ENCODE peak calls at places on chromosomes 5 and 9, in ten cellular contexts. O, C, Z, G, J, K, F, Q, T and X are unnamed samples.
A peak's percentile ranks its signal among the peaks of the same experiment; 100 is the strongest.

GRCh38 chr9:17509698-17510097 is 69.2 kb upstream of the SH3GL2 start:
- DNase-seq in Z (no peak), C (no peak), T (peak; percentile 32), J (no peak), F (no peak), K (no peak), G (no peak), Q (no peak), O (peak; percentile 44), X (no peak)

GRCh38 chr9:2615532-2615931 is 6.1 kb upstream of the VLDLR start:
- DNase-seq in Q (no peak), J (no peak), F (no peak), K (no peak), C (no peak), O (no peak), G (no peak), T (no peak), Z (no peak), X (no peak)

GRCh38 chr9:76374702-76375543 is 19.3 kb downstream of the RFK start:
- DNase-seq in G (peak; percentile 65), K (no peak), J (peak; percentile 64), C (no peak), Q (peak; percentile 81), Z (peak; percentile 35), F (peak; percentile 75), O (peak; percentile 96), T (peak; percentile 80), X (peak; percentile 63)

GRCh38 chr9:123360161-123361085 is 4.4 kb downstream of the CRB2 start:
- DNase-seq in O (no peak), K (peak; percentile 68), F (peak; percentile 98), C (no peak), G (peak; percentile 44), Z (peak; percentile 100), T (no peak), J (no peak), Q (no peak), X (no peak)

GRCh38 chr5:133365326-133365725 is 247.0 kb downstream of the FSTL4 start:
- DNase-seq in F (no peak), O (no peak), G (no peak), Z (peak; percentile 58), J (no peak), C (no peak), T (no peak), K (no peak), Q (no peak), X (no peak)

GRCh38 chr5:150299571-150300327 is 3.0 kb downstream of the ARSI start:
- DNase-seq in Z (peak; percentile 40), T (no peak), K (no peak), O (no peak), G (no peak), Q (no peak), J (no peak), C (no peak), F (no peak), X (no peak)

GRCh38 chr9:113373676-113374392 is 3.0 kb downstream of the HDHD3 start:
- DNase-seq in K (no peak), J (no peak), G (no peak), T (no peak), Q (no peak), F (no peak), C (peak; percentile 72), Z (no peak), O (no peak), X (no peak)

GRCh38 chr5:24163091-24163490 is 481.7 kb downstream of the CDH10 start:
- DNase-seq in K (no peak), G (no peak), O (no peak), C (no peak), T (no peak), Q (no peak), J (no peak), F (no peak), Z (no peak), X (no peak)

GRCh38 chr5:74500037-74500917 is 140.3 kb downstream of the ENC1 start:
- DNase-seq in J (no peak), Z (no peak), T (no peak), K (no peak), F (no peak), G (no peak), Q (no peak), O (no peak), C (no peak), X (no peak)

GRCh38 chr9:130387905-130388304 is 56.9 kb upstream of the ASS1 start:
- DNase-seq in F (no peak), G (no peak), O (no peak), C (no peak), Q (no peak), J (no peak), K (no peak), Z (peak; percentile 34), T (no peak), X (no peak)

GRCh38 chr9:90848866-90849265 is 47.2 kb downstream of the SYK start:
- DNase-seq in G (no peak), K (no peak), Q (no peak), O (no peak), J (no peak), C (no peak), Z (no peak), T (no peak), F (no peak), X (no peak)

GRCh38 chr9:90847971-90848370 is 46.4 kb downstream of the SYK start:
- DNase-seq in Z (no peak), F (no peak), J (no peak), K (no peak), G (no peak), C (no peak), O (no peak), Q (no peak), T (no peak), X (no peak)

GRCh38 chr9:90853945-90854344 is 52.3 kb downstream of the SYK start:
- DNase-seq in K (no peak), J (no peak), F (no peak), G (no peak), O (no peak), T (no peak), Q (no peak), Z (no peak), C (no peak), X (no peak)

GRCh38 chr9:90854637-90855036 is 53.0 kb downstream of the SYK start:
- DNase-seq in K (no peak), Z (no peak), J (no peak), O (no peak), G (no peak), Q (no peak), T (no peak), C (no peak), F (no peak), X (no peak)

GRCh38 chr9:90851444-90851843 is 49.8 kb downstream of the SYK start:
- DNase-seq in G (no peak), F (no peak), Q (no peak), O (no peak), J (no peak), Z (no peak), T (no peak), C (no peak), K (no peak), X (no peak)
- TF ChIP-seq CTCF in G (no peak), F (no peak), Q (no peak), O (no peak), J (no peak), Z (peak; percentile 22), T (no peak), C (no peak), K (no peak), X (no peak)

GRCh38 chr5:145980257-145980656 is 43.9 kb downstream of the SH3RF2 start:
- DNase-seq in T (no peak), J (no peak), C (no peak), F (no peak), Q (no peak), O (no peak), Z (no peak), G (no peak), K (no peak), X (no peak)

GRCh38 chr5:145979270-145980223 is 43.2 kb downstream of the SH3RF2 start:
- DNase-seq in Q (no peak), O (no peak), F (peak; percentile 91), K (no peak), G (no peak), T (no peak), C (no peak), J (no peak), Z (no peak), X (no peak)

GRCh38 chr5:145976431-145977155 is 40.2 kb downstream of the SH3RF2 start:
- DNase-seq in Z (no peak), T (peak; percentile 37), G (peak; percentile 32), F (no peak), K (no peak), Q (no peak), J (no peak), C (no peak), O (peak; percentile 40), X (no peak)

GRCh38 chr5:145978672-145979071 is 42.3 kb downstream of the SH3RF2 start:
- DNase-seq in O (no peak), C (no peak), Q (no peak), T (no peak), G (no peak), J (no peak), F (peak; percentile 44), Z (no peak), K (no peak), X (no peak)

GRCh38 chr5:145978171-145978570 is 41.8 kb downstream of the SH3RF2 start:
- DNase-seq in F (peak; percentile 56), C (no peak), J (no peak), G (no peak), Z (no peak), O (no peak), K (no peak), T (no peak), Q (no peak), X (no peak)
- H3K4me3 ChIP-seq in F (no peak overlapping the region), C (no peak overlapping the region), J (no peak overlapping the region), G (no peak overlapping the region), Z (no peak overlapping the region), O (no peak overlapping the region), K (no peak overlapping the region), T (no peak overlapping the region), Q (no peak overlapping the region), X (no peak overlapping the region)

DNA sequence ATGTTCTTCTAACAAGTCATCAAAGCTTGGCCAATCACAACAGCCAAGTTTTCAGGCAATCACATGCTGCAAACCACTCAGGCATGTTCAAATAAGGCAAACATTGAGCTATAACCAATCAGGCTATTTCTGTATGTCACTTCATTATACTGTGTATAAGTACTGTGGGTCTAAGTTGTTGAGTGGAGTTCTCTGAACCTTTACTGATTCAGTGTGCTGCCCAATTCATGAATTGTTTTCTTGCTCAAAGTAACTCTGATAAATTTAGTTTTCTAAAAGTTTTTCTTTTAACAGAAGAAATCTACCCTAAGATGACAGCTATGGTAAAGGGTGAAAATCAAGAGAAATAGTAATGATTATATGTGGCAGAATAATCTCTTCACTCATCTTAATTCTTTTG is 805.4 kb upstream of the NUDT12 start:
- DNase-seq in F (no peak), Q (no peak), G (no peak), Z (no peak), J (no peak), T (no peak), C (no peak), K (no peak), O (no peak), X (no peak)
- H3K36me3 ChIP-seq in F (no peaks in the 10 kb centered on the region), Q (no peaks in the 10 kb centered on the region), G (no peaks in the 10 kb centered on the region), Z (no peaks in the 10 kb centered on the region), J (no peaks in the 10 kb centered on the region), T (no peaks in the 10 kb centered on the region), C (no peaks in the 10 kb centered on the region), K (no peaks in the 10 kb centered on the region), O (no peaks in the 10 kb centered on the region), X (no peaks in the 10 kb centered on the region)

DNA sequence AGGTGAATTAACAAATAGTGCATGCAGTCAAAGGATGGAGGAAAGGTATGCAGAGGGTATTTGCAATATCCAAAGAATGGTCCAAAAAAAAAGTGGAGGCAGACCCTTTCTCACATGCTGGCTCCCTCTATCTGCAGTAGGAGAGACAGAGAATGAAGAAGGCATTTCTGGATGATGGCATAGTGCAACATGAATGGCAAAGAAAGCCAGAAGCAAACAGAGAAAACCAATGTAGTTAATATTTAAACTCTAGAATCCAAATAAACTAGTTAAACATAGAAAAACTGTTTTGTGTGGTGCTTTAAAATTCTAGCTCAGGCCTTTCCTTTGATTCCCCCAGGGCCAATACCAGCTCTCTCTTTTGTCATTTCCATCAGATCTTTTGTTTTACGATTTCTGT is 403.1 kb upstream of the WWC1 start:
- DNase-seq in Z (no peak), G (no peak), T (no peak), C (no peak), J (no peak), K (no peak), F (no peak), O (no peak), Q (no peak), X (no peak)
- TF ChIP-seq CTCF in Z (no peak), G (no peak), T (peak; percentile 16), C (no peak), J (no peak), K (no peak), F (peak; percentile 46), O (no peak), Q (no peak), X (peak; percentile 2)